ENCODE peak calls at places on chromosomes 2 and 18, in eight cellular contexts. F is fibroblast of mammary gland; T is T-helper 2 cell; K is kidney tubule cell; C is NCI-H748 treated with DMSO at 0.1 percent for 48 hours; M is activated CD4-positive, alpha-beta T cell treated with anti-CD3 and anti-CD28 coated beads, Interleukin-2, amount 10 ng/mL, durations not matched to agents 7 days and 5 days; S is AG10803; E is stimulated activated naive B cell treated with anti-CD40 and anti-IgM and Interleukin-4, amounts not matched to agents 10 μg/mL and 1 μg/mL and 100 μg/mL, for 72 hours. G is an unnamed sample.

GRCh38 chr2:195390686-195391085 is 266.3 kb upstream of the SLC39A10 start:
- DNase-seq in K (no peak), F (no peak), S (no peak), M (no peak), T (no peak), C (no peak), E (no peak), G (no peak)

GRCh38 chr2:75556679-75557366 is 3.9 kb downstream of the EVA1A start:
- DNase-seq in M (no peak), C (no peak), F (no peak), T (no peak), K (no peak), E (no peak), S (no peak), G (no peak)

GRCh38 chr2:65896446-65896845 is 464.0 kb upstream of the SPRED2 start:
- DNase-seq in T (no peak), C (no peak), K (no peak), F (no peak), M (no peak), E (no peak), S (no peak), G (no peak)

GRCh38 chr18:64119916-64120315 is 29.0 kb downstream of the LINC00305 start:
- DNase-seq in E (no peak), C (peak), S (no peak), K (peak), M (no peak), F (no peak), T (no peak), G (peak)

GRCh38 chr2:10119601-10120157 is 2.9 kb upstream of the RRM2 start:
- DNase-seq in S (no peak), F (no peak), T (no peak), M (no peak), C (no peak), K (no peak), E (no peak), G (no peak)

GRCh38 chr2:17979707-17980106 is 101.2 kb downstream of the KCNS3 start:
- DNase-seq in S (peak), C (no peak), E (no peak), T (no peak), K (peak), M (no peak), F (peak), G (no peak)

GRCh38 chr18:3995476-3996102 is 459.5 kb downstream of the DLGAP1 start:
- DNase-seq in S (peak), K (peak), F (peak), M (peak), C (peak), T (peak), E (peak), G (peak)

GRCh38 chr2:196840171-196840570 is 31.0 kb upstream of the C2orf66 start:
- DNase-seq in M (no peak), F (no peak), T (no peak), C (no peak), K (no peak), E (no peak), S (peak), G (no peak)

GRCh38 chr2:62284980-62285379 is 89.1 kb downstream of the B3GNT2 start:
- DNase-seq in K (no peak), S (no peak), E (no peak), M (no peak), F (no peak), C (no peak), T (no peak), G (no peak)

GRCh38 chr2:226683196-226683595 is 116.4 kb downstream of the IRS1 start:
- DNase-seq in T (no peak), F (peak), S (peak), C (no peak), E (no peak), M (no peak), K (no peak), G (peak)

GRCh38 chr2:120463527-120463926 is 117.6 kb downstream of the INHBB start:
- DNase-seq in M (no peak), E (no peak), F (no peak), C (no peak), S (no peak), K (no peak), T (no peak), G (no peak)

GRCh38 chr2:61763605-61764034 is 90.2 kb downstream of the FAM161A start:
- DNase-seq in M (no peak), K (peak), C (peak), S (peak), F (peak), T (no peak), E (no peak), G (peak)

GRCh38 chr18:27223570-27224340 is 38.6 kb upstream of the CHST9 start:
- DNase-seq in T (no peak), K (peak), M (no peak), C (peak), F (no peak), E (no peak), S (no peak), G (peak)